ENCODE peak calls at places on chromosomes 5 and 9, in six cellular contexts. V is H9, P is IMR-90, L is neuronal stem cell, O is H1, B is trophoblast cell. X is an unnamed sample. For H3K4me1, the result is how much of the 10 kb centered on the place peaks cover.

GRCh38 chr5:41296066-41296465 is 82.7 kb upstream of the C6 start:
- DNase-seq in P (no peak), L (no peak), V (no peak), O (no peak), B (no peak), X (no peak)

GRCh38 chr5:125483609-125484008 is 737.2 kb upstream of the ZNF608 start:
- DNase-seq in B (no peak), O (no peak), L (no peak), V (no peak), P (no peak), X (no peak)

GRCh38 chr5:68266457-68266856 is 50.9 kb downstream of the PIK3R1 start:
- DNase-seq in P (no peak), O (no peak), L (no peak), B (peak), V (no peak), X (peak)

GRCh38 chr5:53543401-53543800 is 17.0 kb upstream of the NDUFS4 start:
- DNase-seq in V (no peak), L (no peak), P (peak), O (no peak), B (no peak), X (no peak)

GRCh38 chr5:56910123-56910951 is 941 bp downstream of the SETD9 start:
- DNase-seq in O (no peak), L (no peak), V (no peak), B (peak), P (no peak), X (no peak)

GRCh38 chr5:9212605-9213004 is 333.3 kb downstream of the SEMA5A start:
- DNase-seq in B (no peak), V (no peak), P (peak), L (no peak), O (no peak), X (no peak)

GRCh38 chr5:84086517-84086916 is 298.2 kb downstream of the EDIL3 start:
- DNase-seq in L (no peak), B (no peak), V (no peak), O (no peak), P (peak), X (no peak)

GRCh38 chr5:134114886-134115805 is 665 bp downstream of the TCF7 start:
- DNase-seq in V (peak), O (peak), P (no peak), L (no peak), B (peak), X (no peak)

GRCh38 chr5:129909225-129909624 is 5.0 kb downstream of the CHSY3 start:
- DNase-seq in V (no peak), P (no peak), L (no peak), B (no peak), O (no peak), X (no peak)

GRCh38 chr9:75109210-75109839 is 21.0 kb downstream of the OSTF1 start:
- DNase-seq in L (no peak), P (no peak), V (no peak), B (no peak), O (no peak), X (no peak)

GRCh38 chr9:87337335-87338074 is 160.2 kb upstream of the DAPK1 start:
- DNase-seq in O (no peak), P (no peak), B (peak), V (peak), L (peak), X (peak)

GRCh38 chr9:127835930-127836586 is 18.4 kb downstream of the ENG start:
- DNase-seq in O (no peak), P (peak), B (peak), L (no peak), V (no peak), X (peak)

GRCh38 chr9:113620377-113621161 is 157.0 kb downstream of the RGS3 start:
- DNase-seq in O (peak), V (peak), L (peak), P (peak), B (peak), X (peak)

GRCh38 chr5:149697001-149697400 is 33.1 kb upstream of the PPARGC1B start:
- DNase-seq in V (no peak), O (no peak), L (no peak), B (peak), P (peak), X (peak)

GRCh38 chr9:121551985-121552753 is 52.5 kb upstream of the GGTA1 start:
- DNase-seq in P (no peak), O (no peak), L (no peak), V (no peak), B (no peak), X (no peak)

GRCh38 chr9:116951588-116952433 is 264.7 kb downstream of the TRIM32 start:
- DNase-seq in B (peak), P (peak), V (no peak), L (no peak), O (no peak), X (peak)

GRCh38 chr5:154721476-154722058 is 33.6 kb upstream of the LARP1 start:
- DNase-seq in O (no peak), L (no peak), P (no peak), V (peak), B (no peak), X (no peak)

GRCh38 chr5:135973323-135974018 is 18.7 kb upstream of the LECT2 start:
- DNase-seq in B (no peak), P (peak), O (no peak), L (no peak), V (no peak), X (peak)

GRCh38 chr5:134143964-134144941 is 29.8 kb downstream of the TCF7 start:
- DNase-seq in O (peak), L (no peak), P (no peak), V (no peak), B (peak), X (no peak)

GRCh38 chr9:1219284-1219683 is 169.1 kb downstream of the DMRT2 start:
- DNase-seq in P (peak), L (no peak), B (no peak), O (no peak), V (no peak), X (no peak)

GRCh38 chr5:56669534-56670483 is 145.5 kb upstream of the MAP3K1 start:
- DNase-seq in V (peak), B (peak), O (peak), P (peak), L (no peak), X (peak)

GRCh38 chr5:1479581-1480188 is 34.4 kb upstream of the SLC6A3 start:
- DNase-seq in O (peak), V (peak), B (peak), P (peak), L (peak), X (peak)

GRCh38 chr5:16489322-16489791 is 23.8 kb upstream of the ZNF622 start:
- DNase-seq in B (peak), L (no peak), P (peak), O (no peak), V (no peak), X (peak)

GRCh38 chr9:99400184-99400731 is 178.2 kb downstream of the SEC61B start:
- DNase-seq in V (peak), B (peak), L (no peak), P (no peak), O (no peak), X (peak)

GRCh38 chr5:5494489-5495402 is 72.3 kb downstream of the ICE1 start:
- DNase-seq in O (peak), L (peak), P (peak), V (peak), B (peak), X (peak)

GRCh38 chr5:57987552-57987951 is 472.3 kb downstream of the PLK2 start:
- DNase-seq in P (no peak), O (no peak), L (no peak), B (no peak), V (no peak), X (no peak)

GRCh38 chr5:152124413-152125082 is 199.9 kb upstream of the GLRA1 start:
- DNase-seq in V (peak), L (peak), O (no peak), B (no peak), P (no peak), X (no peak)

GRCh38 chr5:10278658-10279279 is 28.7 kb downstream of the CCT5 start:
- DNase-seq in B (no peak), V (no peak), O (no peak), L (no peak), P (no peak), X (no peak)

GRCh38 chr9:134031071-134031470 is 5.8 kb downstream of the BRD3OS start:
- DNase-seq in B (no peak), V (no peak), O (no peak), L (no peak), P (no peak), X (no peak)

GRCh38 chr9:85431396-85432102 is 310.2 kb downstream of the AGTPBP1 start:
- DNase-seq in O (no peak), P (no peak), L (no peak), V (no peak), B (no peak), X (peak)

GRCh38 chr9:124934290-124934689 is 6.6 kb downstream of the GOLGA1 start:
- DNase-seq in V (no peak), O (no peak), P (peak), B (no peak), L (no peak), X (peak)

GRCh38 chr9:96383165-96383939 is at the start of gene SLC35D2:
- DNase-seq in V (peak), B (peak), P (peak), L (peak), O (peak), X (peak)

GRCh38 chr9:126440938-126441337 is 114.3 kb downstream of the MVB12B start:
- DNase-seq in P (no peak), L (peak), V (peak), O (no peak), B (no peak), X (no peak)

GRCh38 chr9:72365525-72366256 is 683 bp upstream of the ZFAND5 start:
- DNase-seq in L (no peak), O (peak), V (peak), P (peak), B (peak), X (peak)

GRCh38 chr9:99822596-99823391 is 1.1 kb downstream of the NR4A3 start:
- DNase-seq in O (peak), L (peak), B (peak), P (peak), V (peak), X (peak)

GRCh38 chr9:77712533-77713130 is 64.5 kb upstream of the GNA14 start:
- DNase-seq in O (no peak), L (no peak), P (peak), B (peak), V (no peak), X (peak)

GRCh38 chr5:142437563-142437962 is 112.7 kb upstream of the SPRY4 start:
- DNase-seq in O (no peak), V (no peak), L (no peak), B (no peak), P (no peak), X (no peak)

GRCh38 chr9:134331186-134332025 is 5.2 kb downstream of the RXRA start:
- DNase-seq in B (no peak), O (no peak), V (no peak), P (no peak), L (no peak), X (no peak)

GRCh38 chr5:107368593-107368992 is 302.1 kb downstream of the EFNA5 start:
- DNase-seq in V (no peak), P (no peak), O (no peak), L (no peak), B (no peak), X (no peak)

GRCh38 chr9:124212381-124213050 is 45.2 kb upstream of the NEK6 start:
- DNase-seq in L (no peak), V (no peak), O (no peak), P (peak), B (peak), X (peak)

DNA sequence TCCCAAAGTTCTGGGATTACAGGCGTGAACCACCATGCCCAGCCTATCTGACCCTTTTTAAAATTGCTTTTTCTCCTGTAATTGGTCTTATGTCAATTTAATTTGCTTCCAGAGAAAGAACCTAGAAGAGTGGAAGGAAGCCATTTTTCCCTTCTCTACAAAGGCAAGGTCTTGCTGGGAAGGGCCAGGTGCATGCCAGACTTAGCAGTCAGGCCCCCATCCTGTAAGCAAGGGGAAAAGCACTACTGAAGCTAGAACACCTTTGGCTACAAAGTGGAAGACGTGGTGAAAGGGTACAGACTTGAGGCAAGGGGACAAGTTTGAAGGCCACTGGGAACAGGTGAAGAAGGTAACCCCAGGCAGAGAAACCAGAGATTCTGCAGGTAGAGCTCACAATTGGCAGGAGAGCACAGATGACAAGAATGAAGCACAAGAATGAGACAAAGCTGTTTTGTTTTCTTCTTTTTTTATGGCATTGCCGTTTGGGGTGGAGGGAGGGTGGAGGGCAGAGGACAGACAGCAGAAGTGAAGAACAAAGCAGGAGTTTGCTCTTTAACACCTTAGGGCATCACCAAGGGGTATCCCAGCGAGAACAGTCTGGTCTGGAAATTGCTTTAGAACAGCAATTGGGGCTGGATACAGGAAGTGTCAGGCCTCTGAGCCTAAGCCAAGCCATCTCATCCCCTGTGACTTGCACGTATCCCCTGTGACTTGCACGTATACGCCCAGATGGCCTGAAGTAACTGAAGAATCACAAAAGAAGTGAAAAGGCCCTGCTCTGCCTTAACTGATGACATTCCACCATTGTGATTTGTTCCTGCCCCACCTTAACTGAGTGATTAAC is 72.8 kb downstream of the SERINC5 start:
- DNase-seq in L (no peak), B (peak), V (peak), O (no peak), P (no peak), X (no peak)
- H3K4me1 ChIP-seq in L (under half), B (under half), V (under half), O (under half), P (under half), X (under half)

DNA sequence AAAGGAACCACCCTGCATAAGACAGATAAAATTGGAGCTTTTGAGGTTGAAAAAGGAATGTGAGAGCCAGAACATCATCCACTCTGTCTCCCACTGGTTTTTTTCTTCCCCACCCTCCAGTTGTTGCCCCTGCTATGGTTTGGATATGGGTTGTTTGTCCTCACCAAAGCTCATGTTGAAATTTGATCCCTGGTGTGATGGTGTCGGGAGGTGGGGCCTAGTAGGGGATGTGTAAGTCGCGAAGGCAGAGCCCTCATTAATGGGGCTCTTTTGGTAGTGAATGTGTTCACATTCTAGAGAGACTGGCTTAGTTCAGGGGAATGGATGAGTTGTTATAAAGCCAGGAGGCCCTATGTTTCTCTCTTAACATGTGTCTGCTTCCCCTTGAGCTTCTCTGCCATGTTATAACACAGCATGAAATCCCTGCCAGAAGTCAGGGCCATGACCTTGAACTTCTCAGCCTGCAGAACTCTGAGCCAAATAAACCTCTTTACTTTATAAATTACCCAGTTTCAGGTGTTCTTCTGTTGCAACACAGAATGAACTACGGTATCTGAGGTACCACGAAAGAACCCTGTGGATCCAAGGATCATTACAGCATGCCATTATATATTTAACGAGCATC is 34.7 kb upstream of the MAST4 start:
- DNase-seq in V (no peak), L (no peak), B (no peak), P (no peak), O (no peak), X (no peak)
- H3K14ac ChIP-seq in V (no peak), L (no peak), B (no peak), P (no peak), O (no peak), X (no peak)

DNA sequence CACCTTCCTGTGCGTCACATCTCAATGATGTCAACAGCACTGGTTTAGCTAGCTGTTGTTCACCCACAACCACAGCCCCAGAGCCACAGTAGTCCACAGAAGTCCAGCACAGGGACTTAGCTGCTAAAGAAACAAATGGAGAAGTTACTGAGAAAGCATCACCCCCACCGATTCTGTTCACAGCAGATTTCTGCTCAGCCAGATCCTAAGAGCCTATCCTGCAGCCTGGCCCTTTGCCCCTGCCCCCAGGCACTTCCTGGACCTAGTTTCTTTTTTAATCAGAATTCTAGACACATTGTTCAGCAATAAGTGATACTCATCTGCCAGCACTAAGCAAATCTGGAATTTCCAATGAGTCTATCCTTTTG is 7.4 kb downstream of the B4GALT1 start:
- DNase-seq in B (peak), V (no peak), O (no peak), L (no peak), P (peak), X (peak)
- H3K4me1 ChIP-seq in B (half or more), V (under half), O (under half), L (under half), P (half or more), X (under half)

GRCh38 chr5:76025790-76026189 is 57.4 kb upstream of the SV2C start:
- DNase-seq in L (no peak), P (no peak), B (no peak), V (no peak), O (no peak), X (no peak)

GRCh38 chr5:76030343-76030742 is 52.8 kb upstream of the SV2C start:
- DNase-seq in B (no peak), P (no peak), V (no peak), O (no peak), L (no peak), X (no peak)

GRCh38 chr5:76025069-76025468 is 58.1 kb upstream of the SV2C start:
- DNase-seq in L (no peak), P (no peak), O (no peak), V (no peak), B (no peak), X (no peak)

GRCh38 chr5:76029739-76030138 is 53.4 kb upstream of the SV2C start:
- DNase-seq in O (no peak), B (no peak), P (no peak), L (no peak), V (no peak), X (no peak)
- H3K14ac ChIP-seq in O (no peak), B (no peak), P (no peak), L (no peak), V (no peak), X (no peak)

GRCh38 chr9:130664191-130665028 is at the start of gene PRDM12:
- DNase-seq in B (no peak), P (no peak), O (peak), V (peak), L (peak), X (no peak)

GRCh38 chr9:130663258-130664171 is 879 bp upstream of the PRDM12 start:
- DNase-seq in B (no peak), P (no peak), O (peak), V (peak), L (no peak), X (peak)

GRCh38 chr9:130661461-130662098 is 2.8 kb upstream of the PRDM12 start:
- DNase-seq in O (peak), P (no peak), V (peak), B (no peak), L (no peak), X (peak)

GRCh38 chr9:130662099-130662926 is 2.1 kb upstream of the PRDM12 start:
- DNase-seq in B (no peak), L (no peak), O (no peak), P (no peak), V (peak), X (no peak)

GRCh38 chr9:130662927-130663257 is 1.5 kb upstream of the PRDM12 start:
- DNase-seq in B (no peak), V (peak), P (no peak), O (no peak), L (no peak), X (no peak)
- H3K4me1 ChIP-seq in B (under half), V (under half), P (under half), O (under half), L (under half), X (under half)

DNA sequence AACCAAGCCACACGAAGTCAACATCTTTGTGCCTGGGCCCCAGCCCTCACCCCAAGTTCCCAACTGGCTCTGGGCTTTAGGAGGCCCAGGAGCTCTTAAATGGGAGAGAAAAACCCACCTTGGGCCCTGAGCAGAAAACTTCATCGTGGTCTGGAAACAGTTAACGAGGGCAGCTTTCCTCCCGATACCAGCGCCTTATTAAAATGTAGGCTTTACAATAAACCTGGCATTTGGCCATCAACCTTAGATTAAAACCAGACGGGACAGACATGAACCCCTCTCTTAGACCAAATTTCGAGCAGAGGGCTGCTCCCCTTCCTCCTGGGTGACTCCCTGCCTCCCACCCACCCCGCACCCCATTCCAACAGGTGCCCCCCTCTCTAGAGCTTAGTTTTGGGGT is 39.4 kb downstream of the PRRX2 start:
- DNase-seq in O (no peak), V (no peak), P (no peak), B (no peak), L (no peak), X (no peak)
- H3K14ac ChIP-seq in O (no peak), V (no peak), P (no peak), B (no peak), L (no peak), X (no peak)

X was measured in mesenchymal stem cell.